ENCODE peak calls at places on chromosomes 16 and 17, in five cellular contexts. C is stomach, G is cardiac muscle cell, W is AG04450, U is upper lobe of right lung. A is an unnamed sample.

GRCh38 chr17:876272-876671 is 94.1 kb downstream of the MRM3 start:
- DNase-seq in C (no peak), G (no peak), W (no peak), U (no peak), A (no peak)

GRCh38 chr17:76371656-76372628 is 12.5 kb upstream of the SPHK1 start:
- DNase-seq in C (no peak), G (peak), W (peak), U (no peak), A (no peak)

GRCh38 chr16:57092786-57093301 is 461 bp downstream of the CPNE2 start:
- DNase-seq in C (peak), G (peak), W (no peak), U (peak), A (no peak)

GRCh38 chr16:89095401-89095974 is 1.8 kb downstream of the ACSF3 start:
- DNase-seq in C (no peak), G (no peak), W (no peak), U (no peak), A (no peak)

GRCh38 chr16:70737377-70738082 is 51.7 kb upstream of the MTSS2 start:
- DNase-seq in C (peak), G (peak), W (peak), U (peak), A (peak)

GRCh38 chr16:5791011-5791410 is 693.4 kb upstream of the EEF2KMT start:
- DNase-seq in C (no peak), G (no peak), W (no peak), U (no peak), A (no peak)

GRCh38 chr17:78241277-78242023 is 10.0 kb downstream of the TMEM235 start:
- DNase-seq in C (no peak), G (peak), W (peak), U (no peak), A (no peak)

GRCh38 chr17:78789663-78790181 is 7.6 kb upstream of the CYTH1 start:
- DNase-seq in C (peak), G (peak), W (peak), U (peak), A (no peak)

GRCh38 chr17:4331614-4332013 is 34.9 kb downstream of the UBE2G1 start:
- DNase-seq in C (no peak), G (no peak), W (no peak), U (no peak), A (no peak)

GRCh38 chr16:51374346-51374745 is 223.3 kb upstream of the SALL1 start:
- DNase-seq in C (no peak), G (peak), W (peak), U (no peak), A (no peak)

GRCh38 chr16:25033852-25034251 is 18.7 kb upstream of the ARHGAP17 start:
- DNase-seq in C (no peak), G (peak), W (no peak), U (no peak), A (no peak)

GRCh38 chr16:57194512-57194911 is 8.4 kb downstream of the RSPRY1 start:
- DNase-seq in C (no peak), G (peak), W (peak), U (no peak), A (no peak)

GRCh38 chr16:85685251-85685650 is 3.5 kb downstream of the GINS2 start:
- DNase-seq in C (no peak), G (no peak), W (no peak), U (no peak), A (no peak)

GRCh38 chr16:80463776-80464175 is 77.0 kb upstream of the DYNLRB2 start:
- DNase-seq in C (no peak), G (no peak), W (no peak), U (no peak), A (no peak)

GRCh38 chr17:21029515-21029914 is 13.3 kb downstream of the USP22 start:
- DNase-seq in C (no peak), G (no peak), W (no peak), U (no peak), A (no peak)

GRCh38 chr17:63881935-63882601 is at the start of gene GH2:
- DNase-seq in C (peak), G (peak), W (no peak), U (no peak), A (peak)

GRCh38 chr16:55478827-55479559 is at the start of gene MMP2:
- DNase-seq in C (peak), G (peak), W (no peak), U (peak), A (no peak)

GRCh38 chr16:78543066-78543465 is 443.6 kb downstream of the WWOX start:
- DNase-seq in C (no peak), G (no peak), W (no peak), U (no peak), A (no peak)

GRCh38 chr16:89035698-89036570 is 57.7 kb upstream of the ACSF3 start:
- DNase-seq in C (no peak), G (no peak), W (no peak), U (no peak), A (no peak)

GRCh38 chr16:4936991-4937781 is at the start of gene PPL:
- DNase-seq in C (peak), G (no peak), W (no peak), U (peak), A (no peak)

GRCh38 chr17:64401244-64401860 is 10.7 kb upstream of the PECAM1 start:
- DNase-seq in C (no peak), G (no peak), W (no peak), U (peak), A (no peak)

GRCh38 chr17:4605826-4606225 is 21.5 kb downstream of the SMTNL2 start:
- DNase-seq in C (no peak), G (peak), W (no peak), U (no peak), A (no peak)

GRCh38 chr16:20849587-20850390 is 43.5 kb downstream of the REXO5 start:
- DNase-seq in C (peak), G (peak), W (peak), U (peak), A (peak)

GRCh38 chr17:52035336-52035915 is 123.1 kb downstream of the CA10 start:
- DNase-seq in C (no peak), G (no peak), W (no peak), U (no peak), A (no peak)

GRCh38 chr16:12501727-12502457 is 301.8 kb downstream of the CPPED1 start:
- DNase-seq in C (no peak), G (no peak), W (no peak), U (no peak), A (no peak)

GRCh38 chr16:85908444-85908843 is 9.5 kb downstream of the IRF8 start:
- DNase-seq in C (no peak), G (no peak), W (no peak), U (no peak), A (no peak)

GRCh38 chr16:88350922-88351321 is 31.8 kb upstream of the ZNF469 start:
- DNase-seq in C (no peak), G (no peak), W (no peak), U (no peak), A (no peak)

GRCh38 chr17:81398170-81398854 is 3.1 kb downstream of the BAHCC1 start:
- DNase-seq in C (no peak), G (peak), W (no peak), U (no peak), A (no peak)

GRCh38 chr17:74820037-74820436 is 39.6 kb downstream of the GRIN2C start:
- DNase-seq in C (no peak), G (no peak), W (no peak), U (no peak), A (no peak)

GRCh38 chr16:87412371-87412995 is 20.3 kb downstream of the MAP1LC3B start:
- DNase-seq in C (no peak), G (no peak), W (no peak), U (no peak), A (no peak)

GRCh38 chr16:60031751-60032150 is 1297.6 kb upstream of the GOT2 start:
- DNase-seq in C (no peak), G (no peak), W (no peak), U (no peak), A (no peak)

GRCh38 chr17:39485555-39485954 is 24.3 kb downstream of the CDK12 start:
- DNase-seq in C (no peak), G (peak), W (peak), U (no peak), A (no peak)

GRCh38 chr17:62735027-62735651 is 73.0 kb downstream of the MARCHF10 start:
- DNase-seq in C (no peak), G (no peak), W (no peak), U (no peak), A (no peak)

GRCh38 chr17:50534222-50534978 is 1.9 kb downstream of the EPN3 start:
- DNase-seq in C (peak), G (no peak), W (no peak), U (no peak), A (no peak)

GRCh38 chr16:15874745-15875314 is 13.6 kb downstream of the CEP20 start:
- DNase-seq in C (peak), G (peak), W (peak), U (no peak), A (no peak)

GRCh38 chr17:70086468-70086867 is 11.4 kb downstream of the KCNJ16 start:
- DNase-seq in C (no peak), G (no peak), W (no peak), U (no peak), A (no peak)

GRCh38 chr16:85912271-85912974 is 13.5 kb downstream of the IRF8 start:
- DNase-seq in C (no peak), G (peak), W (peak), U (no peak), A (no peak)

DNA sequence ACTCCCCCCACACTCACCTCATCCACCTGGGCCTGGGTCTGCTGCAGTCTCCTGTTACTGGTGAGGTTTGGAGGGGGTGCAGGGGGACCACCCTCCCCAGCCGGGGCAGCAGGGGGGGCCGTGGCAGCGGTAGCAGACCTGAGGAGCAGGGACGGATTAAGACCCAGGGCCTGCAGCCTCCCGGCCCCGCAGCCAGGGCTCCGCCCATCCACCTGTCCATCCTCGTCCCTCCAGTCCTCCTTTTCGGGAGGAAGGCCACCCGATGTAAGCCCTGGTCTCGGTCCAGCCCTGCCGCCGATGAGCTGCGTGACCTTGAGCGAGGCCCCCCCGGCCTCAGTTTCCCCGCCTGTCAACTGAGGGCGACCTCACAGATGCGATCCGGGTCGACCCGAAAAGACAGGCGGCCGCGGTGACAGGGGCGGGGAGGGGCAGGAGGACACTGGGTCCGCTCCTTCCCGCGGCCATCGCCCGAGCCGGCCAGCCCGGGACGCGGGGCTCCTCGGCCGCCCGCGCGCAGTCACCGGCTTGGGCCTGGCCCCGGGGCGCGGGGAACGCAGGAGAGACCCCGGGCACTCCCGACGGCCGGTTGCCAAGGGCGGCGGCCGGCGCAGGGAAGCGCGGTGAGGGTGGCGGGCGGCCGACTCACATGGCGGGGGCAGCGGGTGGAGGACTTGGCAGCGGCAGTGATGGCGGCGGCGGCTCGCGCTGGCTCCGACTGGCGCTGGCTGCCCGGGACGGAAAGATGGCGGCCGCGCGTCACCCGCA is at the start of gene VAMP2:
- DNase-seq in C (peak), G (peak), W (no peak), U (peak), A (peak)
- TF ChIP-seq CTCF in C (no peak), G (no peak), W (no peak), U (no peak), A (no peak)

GRCh38 chr17:45719335-45720071 is 64.6 kb upstream of the CRHR1 start:
- DNase-seq in C (no peak), G (peak), W (peak), U (no peak), A (no peak)

GRCh38 chr17:45720386-45720785 is 63.7 kb upstream of the CRHR1 start:
- DNase-seq in C (no peak), G (no peak), W (no peak), U (no peak), A (no peak)

GRCh38 chr17:45718791-45719190 is 65.3 kb upstream of the CRHR1 start:
- DNase-seq in C (no peak), G (no peak), W (no peak), U (no peak), A (no peak)

GRCh38 chr17:45722161-45722560 is 62.0 kb upstream of the CRHR1 start:
- DNase-seq in C (no peak), G (peak), W (no peak), U (no peak), A (no peak)
- TF ChIP-seq CTCF in C (no peak), G (peak), W (peak), U (no peak), A (no peak)

GRCh38 chr16:2474877-2475412 is at the start of gene TBC1D24:
- DNase-seq in C (peak), G (peak), W (no peak), U (peak), A (peak)
- TF ChIP-seq CTCF in C (no peak), G (no peak), W (no peak), U (no peak), A (no peak)

GRCh38 chr17:71461504-71462197 is 659.2 kb upstream of the SOX9 start:
- DNase-seq in C (no peak), G (no peak), W (no peak), U (no peak), A (no peak)

GRCh38 chr17:71464241-71464640 is 656.6 kb upstream of the SOX9 start:
- DNase-seq in C (no peak), G (no peak), W (no peak), U (no peak), A (no peak)

GRCh38 chr17:71458322-71458721 is 662.5 kb upstream of the SOX9 start:
- DNase-seq in C (no peak), G (no peak), W (no peak), U (no peak), A (no peak)

GRCh38 chr17:71455219-71455618 is 665.6 kb upstream of the SOX9 start:
- DNase-seq in C (no peak), G (no peak), W (no peak), U (no peak), A (no peak)

GRCh38 chr17:71460943-71461342 is 659.9 kb upstream of the SOX9 start:
- DNase-seq in C (peak), G (peak), W (no peak), U (no peak), A (no peak)
- TF ChIP-seq CTCF in C (no peak), G (peak), W (peak), U (peak), A (no peak)

DNA sequence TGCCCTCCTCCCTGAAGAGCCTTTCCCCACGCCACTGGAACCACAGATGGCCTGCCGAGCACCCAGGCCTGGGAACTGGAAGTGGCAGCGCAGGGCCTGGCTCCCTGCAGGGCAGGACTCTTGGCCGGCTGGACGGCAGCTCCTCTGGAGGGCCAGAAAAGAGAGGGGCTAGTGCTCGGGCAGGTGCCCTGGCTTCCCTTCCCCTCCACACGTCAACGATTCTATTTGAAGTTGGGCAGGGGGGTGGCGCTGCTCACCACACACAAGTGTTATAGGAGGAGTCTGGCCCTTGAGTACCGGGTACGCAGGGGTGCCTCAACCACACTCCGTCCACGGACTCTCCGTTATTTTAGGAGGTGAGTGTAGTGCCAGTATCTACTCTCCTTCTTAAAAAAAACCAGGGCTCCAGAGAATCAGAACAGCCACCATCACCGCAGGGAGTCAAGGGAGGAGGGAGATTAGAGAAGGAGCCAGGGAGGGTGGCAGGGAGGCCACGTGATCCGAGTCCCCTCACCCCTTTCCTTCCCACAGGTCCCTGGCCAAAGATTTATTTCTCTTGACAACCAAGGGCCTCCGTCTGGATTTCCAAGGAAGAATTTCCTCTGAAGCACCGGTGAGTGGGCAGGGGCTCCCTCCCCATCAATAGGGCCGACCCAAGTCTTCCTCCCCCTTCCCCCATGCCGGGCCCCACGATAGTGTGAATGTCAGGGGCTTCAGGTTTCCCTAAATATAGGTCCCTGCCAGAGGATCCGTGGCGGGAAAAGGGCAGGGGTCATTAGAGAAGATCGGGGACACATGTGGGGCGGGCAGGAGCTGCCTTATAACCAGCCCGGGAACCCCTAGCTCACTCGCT is 1.4 kb upstream of the ALDOA start:
- DNase-seq in C (peak), G (no peak), W (no peak), U (peak), A (peak)
- TF ChIP-seq CTCF in C (no peak), G (peak), W (peak), U (peak), A (no peak)

GRCh38 chr17:60230358-60230757 is 80.6 kb downstream of the CA4 start:
- DNase-seq in C (no peak), G (no peak), W (no peak), U (no peak), A (no peak)

GRCh38 chr17:60229189-60229802 is 79.5 kb downstream of the CA4 start:
- DNase-seq in C (no peak), G (peak), W (no peak), U (no peak), A (no peak)

GRCh38 chr17:60231691-60232090 is 81.9 kb downstream of the CA4 start:
- DNase-seq in C (no peak), G (peak), W (no peak), U (no peak), A (no peak)

DNA sequence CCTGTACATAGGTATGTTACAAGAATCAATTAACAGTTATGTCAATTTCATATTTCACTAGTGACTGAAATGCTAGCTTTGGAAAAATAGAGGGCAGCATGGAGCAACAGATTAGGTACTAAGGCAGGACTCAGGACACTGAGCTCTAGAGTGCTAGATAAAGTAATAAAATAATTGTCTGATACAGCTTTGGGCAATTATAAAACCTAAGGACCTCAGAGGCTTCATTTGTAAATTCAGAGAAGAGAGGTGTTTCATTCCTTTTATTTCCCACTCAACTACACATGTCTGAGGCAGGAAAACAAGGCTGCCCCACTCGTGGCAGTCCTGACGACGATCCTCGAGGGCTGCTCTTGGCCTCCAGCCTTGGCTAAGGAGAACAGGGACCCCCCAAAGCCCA is 81.5 kb downstream of the CA4 start:
- DNase-seq in C (no peak), G (peak), W (no peak), U (no peak), A (no peak)
- TF ChIP-seq CTCF in C (no peak), G (peak), W (peak), U (peak), A (no peak)